ENCODE peak calls at places on chromosomes 11 and 22, in four cellular contexts. L is IMR-90, Q is GM12878, K is K562. O is an unnamed sample.

GRCh38 chr11:118899706-118900360 is 16.1 kb downstream of the CXCR5 start:
- DNase-seq in Q (no peak), K (no peak), L (no peak), O (no peak)

GRCh38 chr22:32698926-32699619 is 102.4 kb upstream of the TIMP3 start:
- DNase-seq in L (no peak), K (no peak), Q (no peak), O (no peak)

GRCh38 chr11:129280027-129280811 is 88.1 kb upstream of the ARHGAP32 start:
- DNase-seq in K (no peak), Q (no peak), L (peak; percentile 65), O (no peak)

GRCh38 chr11:101706541-101706940 is 122.7 kb upstream of the TRPC6 start:
- DNase-seq in L (peak; percentile 83), Q (no peak), K (no peak), O (no peak)

GRCh38 chr11:12192796-12193514 is 82.6 kb downstream of the MICAL2 start:
- DNase-seq in L (no peak), K (peak; percentile 53), Q (no peak), O (no peak)

GRCh38 chr22:32820131-32820882 is 18.8 kb downstream of the TIMP3 start:
- DNase-seq in Q (no peak), L (peak; percentile 41), K (no peak), O (no peak)

GRCh38 chr22:41260871-41261270 is 20.1 kb upstream of the CHADL start:
- DNase-seq in L (no peak), Q (no peak), K (no peak), O (no peak)

GRCh38 chr11:110160016-110160415 is 66.8 kb downstream of the ZC3H12C start:
- DNase-seq in K (no peak), L (peak; percentile 79), Q (no peak), O (peak; percentile 13)

GRCh38 chr11:101470881-101471535 is 112.8 kb downstream of the TRPC6 start:
- DNase-seq in K (no peak), Q (no peak), L (peak; percentile 75), O (no peak)

GRCh38 chr22:40023226-40023925 is 28.6 kb downstream of the FAM83F start:
- DNase-seq in L (no peak), K (no peak), Q (no peak), O (no peak)

DNA sequence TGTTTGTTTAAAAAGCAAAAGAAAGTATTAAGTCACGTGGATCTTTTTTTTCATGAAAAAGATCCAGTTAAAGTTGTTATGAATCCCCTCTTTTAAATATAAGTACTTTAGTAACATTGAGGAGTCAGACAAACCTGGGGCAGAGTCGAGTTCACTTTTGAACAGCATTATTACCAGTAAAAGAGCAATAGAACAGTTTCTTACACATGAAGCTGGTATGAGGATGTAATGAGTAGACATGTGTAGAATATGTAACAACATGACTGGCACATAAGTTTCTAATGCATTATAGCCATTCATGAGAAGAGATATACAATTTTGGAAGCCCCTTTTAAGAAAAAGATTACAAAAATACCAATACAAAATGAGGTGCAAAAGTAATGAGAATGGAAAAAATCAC is 7.6 kb upstream of the MUC15 start:
- DNase-seq in Q (no peak), L (no peak), K (no peak), O (no peak)
- TF ChIP-seq FOS in Q (no peak), L (no peak), K (no peak), O (no peak)

GRCh38 chr11:65530157-65530496 is 5.2 kb downstream of the SCYL1 start:
- DNase-seq in Q (no peak), L (no peak), K (peak; percentile 10), O (no peak)
- TF ChIP-seq FOS in Q (no peak), L (no peak), K (no peak), O (no peak)

DNA sequence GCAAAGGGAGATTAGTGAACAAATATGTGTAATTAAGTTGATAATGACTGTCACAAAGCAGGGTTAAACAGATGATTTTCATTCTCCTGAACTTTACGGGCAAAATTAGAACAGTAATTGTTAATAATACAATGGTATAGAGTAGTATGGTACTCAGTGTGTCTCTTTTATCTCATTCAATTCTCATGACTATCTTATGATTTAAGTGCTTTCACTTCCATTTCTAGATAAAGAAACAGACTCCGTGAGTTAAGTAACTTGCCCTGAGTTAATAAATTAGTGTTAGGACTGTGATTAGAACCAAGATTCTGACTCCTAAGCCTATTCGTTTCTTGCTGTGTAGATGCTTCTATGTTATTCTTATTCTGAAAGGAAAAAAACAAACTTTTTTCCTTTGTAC is 22.0 kb downstream of the PIH1D2 start:
- DNase-seq in K (no peak), L (no peak), Q (no peak), O (no peak)
- TF ChIP-seq FOS in K (no peak), L (no peak), Q (no peak), O (no peak)

GRCh38 chr11:68099474-68100405 is 21.4 kb downstream of the CHKA start:
- DNase-seq in Q (peak; percentile 52), L (no peak), K (no peak), O (peak; percentile 92)
- TF ChIP-seq FOS in Q (no peak), L (no peak), K (no peak), O (no peak)

GRCh38 chr22:25478111-25478510 is 86.4 kb upstream of the GRK3 start:
- DNase-seq in K (no peak), Q (no peak), L (no peak), O (no peak)

GRCh38 chr22:25472382-25472781 is 92.1 kb upstream of the GRK3 start:
- DNase-seq in L (no peak), Q (no peak), K (no peak), O (no peak)

GRCh38 chr22:25477358-25477757 is 87.1 kb upstream of the GRK3 start:
- DNase-seq in Q (no peak), L (no peak), K (no peak), O (no peak)

GRCh38 chr22:25478573-25478972 is 85.9 kb upstream of the GRK3 start:
- DNase-seq in Q (no peak), L (no peak), K (no peak), O (no peak)

GRCh38 chr22:25475554-25476022 is 88.9 kb upstream of the GRK3 start:
- DNase-seq in L (peak; percentile 72), K (no peak), Q (no peak), O (peak; percentile 89)
- TF ChIP-seq FOS in L (no peak), K (no peak), Q (no peak), O (no peak)

GRCh38 chr11:131649861-131650260 is 279.4 kb downstream of the NTM start:
- DNase-seq in K (no peak), Q (no peak), L (no peak), O (no peak)
- TF ChIP-seq FOS in K (no peak), Q (no peak), L (no peak), O (no peak)

O was measured in endothelial cell of umbilical vein.